ENCODE peak calls at places on chromosomes 6 and 20, in five cellular contexts. One of them, this sample, is unnamed. For H3K9me3, the result is how much of the 10 kb centered on the place peaks cover.

GRCh38 chr6:136647363-136647763 is 97.1 kb upstream of the MAP7 start:
- DNase-seq in PC-3: no peak
- DNase-seq in heart left ventricle: no peak
- DNase-seq in stomach: peak
- DNase-seq in BE2C: no peak
- DNase-seq in this sample: peak

GRCh38 chr6:112433457-112433856 is 86.3 kb downstream of the RFPL4B start:
- DNase-seq in heart left ventricle: no peak
- DNase-seq in BE2C: no peak
- DNase-seq in stomach: no peak
- DNase-seq in PC-3: peak
- DNase-seq in this sample: no peak

GRCh38 chr6:16136086-16136485 is 7.2 kb downstream of the MYLIP start:
- DNase-seq in stomach: no peak
- DNase-seq in heart left ventricle: no peak
- DNase-seq in PC-3: no peak
- DNase-seq in BE2C: no peak
- DNase-seq in this sample: peak

GRCh38 chr20:641516-641913 is 11.5 kb downstream of the SRXN1 start:
- DNase-seq in PC-3: no peak
- DNase-seq in BE2C: peak
- DNase-seq in heart left ventricle: no peak
- DNase-seq in stomach: no peak
- DNase-seq in this sample: no peak

GRCh38 chr20:49901588-49901987 is 13.7 kb downstream of the SPATA2 start:
- DNase-seq in PC-3: no peak
- DNase-seq in heart left ventricle: no peak
- DNase-seq in stomach: no peak
- DNase-seq in BE2C: no peak
- DNase-seq in this sample: no peak

GRCh38 chr6:130872250-130873095 is 45.3 kb downstream of the SMLR1 start:
- DNase-seq in stomach: peak
- DNase-seq in PC-3: peak
- DNase-seq in heart left ventricle: peak
- DNase-seq in BE2C: peak
- DNase-seq in this sample: peak

GRCh38 chr6:135811644-135812043 is 39.9 kb upstream of the PDE7B start:
- DNase-seq in stomach: no peak
- DNase-seq in PC-3: no peak
- DNase-seq in BE2C: no peak
- DNase-seq in heart left ventricle: no peak
- DNase-seq in this sample: no peak

GRCh38 chr6:146972526-146972925 is 231.7 kb upstream of the STXBP5 start:
- DNase-seq in heart left ventricle: no peak
- DNase-seq in PC-3: no peak
- DNase-seq in stomach: no peak
- DNase-seq in BE2C: no peak
- DNase-seq in this sample: no peak

GRCh38 chr20:37379967-37380828 is 34.3 kb downstream of the SRC start:
- DNase-seq in PC-3: peak
- DNase-seq in BE2C: peak
- DNase-seq in heart left ventricle: no peak
- DNase-seq in stomach: no peak
- DNase-seq in this sample: no peak

GRCh38 chr20:38212806-38213606 is 47.5 kb downstream of the KIAA1755 start:
- DNase-seq in BE2C: no peak
- DNase-seq in stomach: no peak
- DNase-seq in PC-3: no peak
- DNase-seq in heart left ventricle: peak
- DNase-seq in this sample: no peak

GRCh38 chr6:143806282-143807102 is 36.6 kb upstream of the LTV1 start:
- DNase-seq in BE2C: no peak
- DNase-seq in heart left ventricle: no peak
- DNase-seq in PC-3: peak
- DNase-seq in stomach: no peak
- DNase-seq in this sample: no peak

GRCh38 chr20:61249626-61250025 is 2.4 kb upstream of the CDH4 start:
- DNase-seq in heart left ventricle: no peak
- DNase-seq in stomach: no peak
- DNase-seq in PC-3: no peak
- DNase-seq in BE2C: no peak
- DNase-seq in this sample: no peak

GRCh38 chr6:161379828-161380598 is 106.2 kb upstream of the AGPAT4 start:
- DNase-seq in heart left ventricle: no peak
- DNase-seq in stomach: no peak
- DNase-seq in BE2C: no peak
- DNase-seq in PC-3: no peak
- DNase-seq in this sample: no peak

GRCh38 chr6:139699335-139699734 is 324.9 kb upstream of the CITED2 start:
- DNase-seq in stomach: no peak
- DNase-seq in PC-3: no peak
- DNase-seq in heart left ventricle: no peak
- DNase-seq in BE2C: no peak
- DNase-seq in this sample: no peak

GRCh38 chr6:32397252-32397920 is 9.6 kb downstream of the BTNL2 start:
- DNase-seq in BE2C: no peak
- DNase-seq in PC-3: no peak
- DNase-seq in heart left ventricle: no peak
- DNase-seq in stomach: no peak
- DNase-seq in this sample: no peak

GRCh38 chr6:39008737-39009136 is 39.8 kb upstream of the GLP1R start:
- DNase-seq in PC-3: no peak
- DNase-seq in stomach: no peak
- DNase-seq in BE2C: no peak
- DNase-seq in heart left ventricle: no peak
- DNase-seq in this sample: no peak

GRCh38 chr20:3161316-3162079 is 1.8 kb upstream of the FASTKD5 start:
- DNase-seq in PC-3: no peak
- DNase-seq in BE2C: no peak
- DNase-seq in stomach: no peak
- DNase-seq in heart left ventricle: no peak
- DNase-seq in this sample: no peak

GRCh38 chr20:25588491-25588890 is 3.2 kb upstream of the NINL start:
- DNase-seq in stomach: no peak
- DNase-seq in PC-3: no peak
- DNase-seq in heart left ventricle: no peak
- DNase-seq in BE2C: no peak
- DNase-seq in this sample: no peak

GRCh38 chr6:77812304-77812703 is 159.5 kb downstream of the MEI4 start:
- DNase-seq in stomach: no peak
- DNase-seq in PC-3: no peak
- DNase-seq in BE2C: no peak
- DNase-seq in heart left ventricle: no peak
- DNase-seq in this sample: no peak

GRCh38 chr6:17932362-17932852 is 55.0 kb downstream of the KIF13A start:
- DNase-seq in heart left ventricle: peak
- DNase-seq in stomach: no peak
- DNase-seq in BE2C: no peak
- DNase-seq in PC-3: no peak
- DNase-seq in this sample: no peak

GRCh38 chr6:37611516-37611915 is 86.2 kb downstream of the MDGA1 start:
- DNase-seq in PC-3: no peak
- DNase-seq in heart left ventricle: no peak
- DNase-seq in BE2C: no peak
- DNase-seq in stomach: no peak
- DNase-seq in this sample: no peak

GRCh38 chr6:43368517-43369160 is 808 bp downstream of the ZNF318 start:
- DNase-seq in PC-3: peak
- DNase-seq in BE2C: peak
- DNase-seq in stomach: peak
- DNase-seq in heart left ventricle: peak
- DNase-seq in this sample: no peak

GRCh38 chr6:35173068-35174042 is 32.2 kb upstream of the TCP11 start:
- DNase-seq in stomach: no peak
- DNase-seq in BE2C: no peak
- DNase-seq in heart left ventricle: no peak
- DNase-seq in PC-3: peak
- DNase-seq in this sample: no peak

GRCh38 chr6:28648878-28649375 is 123.2 kb downstream of the GPX5 start:
- DNase-seq in PC-3: peak
- DNase-seq in BE2C: no peak
- DNase-seq in heart left ventricle: no peak
- DNase-seq in stomach: no peak
- DNase-seq in this sample: no peak

GRCh38 chr6:387293-387694 is 4.3 kb upstream of the IRF4 start:
- DNase-seq in heart left ventricle: no peak
- DNase-seq in PC-3: peak
- DNase-seq in BE2C: no peak
- DNase-seq in stomach: no peak
- DNase-seq in this sample: no peak

GRCh38 chr6:88840806-88841539 is 122.4 kb downstream of the RNGTT start:
- DNase-seq in heart left ventricle: no peak
- DNase-seq in BE2C: no peak
- DNase-seq in stomach: no peak
- DNase-seq in PC-3: no peak
- DNase-seq in this sample: no peak

GRCh38 chr6:154758125-154758524 is 24.9 kb downstream of the SCAF8 start:
- DNase-seq in stomach: no peak
- DNase-seq in PC-3: no peak
- DNase-seq in heart left ventricle: no peak
- DNase-seq in BE2C: no peak
- DNase-seq in this sample: no peak

GRCh38 chr6:87366428-87366827 is 21.8 kb downstream of the C6orf163 start:
- DNase-seq in stomach: no peak
- DNase-seq in heart left ventricle: no peak
- DNase-seq in PC-3: no peak
- DNase-seq in BE2C: no peak
- DNase-seq in this sample: no peak

GRCh38 chr6:139832906-139833305 is 458.5 kb upstream of the CITED2 start:
- DNase-seq in heart left ventricle: no peak
- DNase-seq in BE2C: no peak
- DNase-seq in PC-3: no peak
- DNase-seq in stomach: no peak
- DNase-seq in this sample: no peak

GRCh38 chr6:3738381-3739131 is 13.0 kb downstream of the PXDC1 start:
- DNase-seq in stomach: no peak
- DNase-seq in BE2C: no peak
- DNase-seq in PC-3: no peak
- DNase-seq in heart left ventricle: no peak
- DNase-seq in this sample: no peak

GRCh38 chr6:1627884-1628550 is 18.3 kb downstream of the FOXC1 start:
- DNase-seq in BE2C: peak
- DNase-seq in heart left ventricle: no peak
- DNase-seq in PC-3: no peak
- DNase-seq in stomach: no peak
- DNase-seq in this sample: no peak

GRCh38 chr6:85685713-85686112 is 43.0 kb upstream of the SYNCRIP start:
- DNase-seq in PC-3: no peak
- DNase-seq in stomach: no peak
- DNase-seq in BE2C: no peak
- DNase-seq in heart left ventricle: no peak
- DNase-seq in this sample: no peak

GRCh38 chr6:40343318-40343886 is 243.8 kb downstream of the LRFN2 start:
- DNase-seq in stomach: peak
- DNase-seq in PC-3: no peak
- DNase-seq in heart left ventricle: no peak
- DNase-seq in BE2C: no peak
- DNase-seq in this sample: no peak

GRCh38 chr20:37524859-37525708 is 2.6 kb downstream of the BLCAP start:
- DNase-seq in PC-3: peak
- DNase-seq in BE2C: no peak
- DNase-seq in heart left ventricle: no peak
- DNase-seq in stomach: peak
- DNase-seq in this sample: no peak

GRCh38 chr6:155011997-155012396 is 16.9 kb downstream of the TIAM2 start:
- DNase-seq in PC-3: no peak
- DNase-seq in heart left ventricle: no peak
- DNase-seq in BE2C: no peak
- DNase-seq in stomach: no peak
- DNase-seq in this sample: no peak

GRCh38 chr6:33977606-33978438 is 168.1 kb downstream of the GRM4 start:
- DNase-seq in stomach: peak
- DNase-seq in BE2C: no peak
- DNase-seq in PC-3: no peak
- DNase-seq in heart left ventricle: no peak
- DNase-seq in this sample: no peak

GRCh38 chr6:24788031-24788665 is 10.6 kb downstream of the ARMH2 start:
- DNase-seq in stomach: no peak
- DNase-seq in heart left ventricle: no peak
- DNase-seq in BE2C: no peak
- DNase-seq in PC-3: peak
- DNase-seq in this sample: no peak

GRCh38 chr20:1959156-1959555 is 34.7 kb downstream of the PDYN start:
- DNase-seq in BE2C: no peak
- DNase-seq in heart left ventricle: no peak
- DNase-seq in stomach: no peak
- DNase-seq in PC-3: no peak
- DNase-seq in this sample: no peak
- H3K9me3 ChIP-seq in BE2C: under half
- H3K9me3 ChIP-seq in heart left ventricle: under half
- H3K9me3 ChIP-seq in stomach: under half
- H3K9me3 ChIP-seq in PC-3: under half
- H3K9me3 ChIP-seq in this sample: under half

GRCh38 chr6:168722397-168722796 is 281.4 kb downstream of the SMOC2 start:
- DNase-seq in heart left ventricle: no peak
- DNase-seq in BE2C: no peak
- DNase-seq in PC-3: no peak
- DNase-seq in stomach: no peak
- DNase-seq in this sample: no peak
- H3K9me3 ChIP-seq in heart left ventricle: under half
- H3K9me3 ChIP-seq in BE2C: under half
- H3K9me3 ChIP-seq in PC-3: under half
- H3K9me3 ChIP-seq in stomach: under half
- H3K9me3 ChIP-seq in this sample: under half

DNA sequence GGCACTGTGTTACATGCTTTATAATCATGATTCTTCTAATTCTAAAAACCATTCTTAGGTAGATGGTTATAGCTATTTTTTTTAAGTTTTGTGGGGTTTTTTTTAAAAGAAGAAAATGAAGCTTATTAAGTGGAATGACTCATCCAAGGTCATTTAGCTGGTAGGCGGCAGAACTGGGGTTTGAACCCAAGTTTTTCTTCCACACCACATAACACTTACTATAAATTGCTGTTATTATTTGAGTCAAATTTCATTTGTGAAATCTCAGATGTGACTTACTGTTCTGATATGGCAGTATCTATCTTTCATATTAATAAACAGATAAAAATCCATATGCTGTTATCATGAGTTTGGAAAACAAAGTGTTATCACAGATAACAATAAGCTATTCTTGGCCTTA is 10.4 kb upstream of the COL10A1 start:
- DNase-seq in PC-3: no peak
- DNase-seq in stomach: no peak
- DNase-seq in BE2C: no peak
- DNase-seq in heart left ventricle: no peak
- DNase-seq in this sample: no peak
- H3K9me3 ChIP-seq in PC-3: under half
- H3K9me3 ChIP-seq in stomach: under half
- H3K9me3 ChIP-seq in BE2C: under half
- H3K9me3 ChIP-seq in heart left ventricle: under half
- H3K9me3 ChIP-seq in this sample: under half

GRCh38 chr6:68059261-68059660 is 575.8 kb upstream of the ADGRB3 start:
- DNase-seq in BE2C: no peak
- DNase-seq in stomach: no peak
- DNase-seq in PC-3: no peak
- DNase-seq in heart left ventricle: no peak
- DNase-seq in this sample: no peak

GRCh38 chr6:68054776-68055175 is 580.3 kb upstream of the ADGRB3 start:
- DNase-seq in stomach: no peak
- DNase-seq in heart left ventricle: no peak
- DNase-seq in PC-3: no peak
- DNase-seq in BE2C: no peak
- DNase-seq in this sample: no peak

GRCh38 chr6:68059894-68060293 is 575.2 kb upstream of the ADGRB3 start:
- DNase-seq in heart left ventricle: no peak
- DNase-seq in BE2C: no peak
- DNase-seq in stomach: no peak
- DNase-seq in PC-3: no peak
- DNase-seq in this sample: no peak
- H3K9me3 ChIP-seq in heart left ventricle: under half
- H3K9me3 ChIP-seq in BE2C: under half
- H3K9me3 ChIP-seq in stomach: under half
- H3K9me3 ChIP-seq in PC-3: under half
- H3K9me3 ChIP-seq in this sample: under half

This sample was measured in T-helper 17 cell.